ENCODE peak calls at places on chromosomes 11 and 22, in four cellular contexts. J is PC-3, F is fibroblast of lung, A is cardiac fibroblast. X is an unnamed sample.

GRCh38 chr22:23773247-23774113 is 831 bp downstream of the MMP11 start:
- DNase-seq in J (no peak), F (no peak), A (no peak), X (no peak)

GRCh38 chr11:79676396-79676795 is 235.6 kb upstream of the TENM4 start:
- DNase-seq in J (no peak), F (no peak), A (no peak), X (no peak)

GRCh38 chr11:60870276-60870675 is 2.9 kb downstream of the ZP1 start:
- DNase-seq in J (no peak), F (no peak), A (no peak), X (no peak)

GRCh38 chr11:60966867-60967266 is 4.6 kb upstream of the CD6 start:
- DNase-seq in J (no peak), F (no peak), A (no peak), X (no peak)

GRCh38 chr22:45205624-45205925 is 35.1 kb downstream of the KIAA0930 start:
- DNase-seq in J (no peak), F (no peak), A (no peak), X (no peak)

GRCh38 chr11:2675540-2675939 is 24.3 kb downstream of the KCNQ1OT1 start:
- DNase-seq in J (no peak), F (no peak), A (no peak), X (no peak)

GRCh38 chr22:46752286-46752685 is 10.2 kb upstream of the TBC1D22A start:
- DNase-seq in J (no peak), F (no peak), A (no peak), X (no peak)

GRCh38 chr11:94851864-94852581 is 83.9 kb downstream of the AMOTL1 start:
- DNase-seq in J (peak), F (no peak), A (no peak), X (no peak)

GRCh38 chr22:43262990-43263644 is 76.2 kb upstream of the TTLL12 start:
- DNase-seq in J (no peak), F (no peak), A (peak), X (peak)

GRCh38 chr11:95154514-95154913 is 64.9 kb downstream of the ENDOD1 start:
- DNase-seq in J (peak), F (peak), A (peak), X (peak)

GRCh38 chr11:82790723-82791487 is 57.2 kb upstream of the FAM181B start:
- DNase-seq in J (no peak), F (peak), A (peak), X (no peak)

GRCh38 chr22:23829845-23830372 is 8.9 kb downstream of the DERL3 start:
- DNase-seq in J (no peak), F (peak), A (peak), X (peak)

GRCh38 chr11:67466962-67467771 is 1.9 kb downstream of the TMEM134 start:
- DNase-seq in J (no peak), F (no peak), A (no peak), X (no peak)

GRCh38 chr11:126337472-126338241 is 17.8 kb upstream of the ST3GAL4 start:
- DNase-seq in J (no peak), F (no peak), A (no peak), X (no peak)

GRCh38 chr22:28600546-28601143 is 79.0 kb downstream of the TTC28 start:
- DNase-seq in J (peak), F (peak), A (peak), X (peak)

GRCh38 chr11:47485112-47485511 is 36.2 kb upstream of the RAPSN start:
- DNase-seq in J (no peak), F (no peak), A (no peak), X (no peak)

GRCh38 chr11:127859941-127860354 is 727.4 kb downstream of the ETS1 start:
- DNase-seq in J (peak), F (peak), A (no peak), X (no peak)

GRCh38 chr11:36469063-36469462 is 41.0 kb downstream of the TRAF6 start:
- DNase-seq in J (no peak), F (peak), A (no peak), X (no peak)

GRCh38 chr22:39315389-39315788 is 4.0 kb downstream of the RPL3 start:
- DNase-seq in J (no peak), F (no peak), A (peak), X (no peak)
- H3K4me3 ChIP-seq in J (peak), F (peak), A (peak), X (peak)

GRCh38 chr22:37546436-37547248 is 13.6 kb upstream of the CDC42EP1 start:
- DNase-seq in J (no peak), F (peak), A (peak), X (peak)

GRCh38 chr22:37552560-37553163 is 7.6 kb upstream of the CDC42EP1 start:
- DNase-seq in J (no peak), F (peak), A (peak), X (peak)

GRCh38 chr22:37551981-37552380 is 8.3 kb upstream of the CDC42EP1 start:
- DNase-seq in J (no peak), F (no peak), A (no peak), X (no peak)

GRCh38 chr22:37547249-37547741 is 13.0 kb upstream of the CDC42EP1 start:
- DNase-seq in J (no peak), F (no peak), A (peak), X (peak)

DNA sequence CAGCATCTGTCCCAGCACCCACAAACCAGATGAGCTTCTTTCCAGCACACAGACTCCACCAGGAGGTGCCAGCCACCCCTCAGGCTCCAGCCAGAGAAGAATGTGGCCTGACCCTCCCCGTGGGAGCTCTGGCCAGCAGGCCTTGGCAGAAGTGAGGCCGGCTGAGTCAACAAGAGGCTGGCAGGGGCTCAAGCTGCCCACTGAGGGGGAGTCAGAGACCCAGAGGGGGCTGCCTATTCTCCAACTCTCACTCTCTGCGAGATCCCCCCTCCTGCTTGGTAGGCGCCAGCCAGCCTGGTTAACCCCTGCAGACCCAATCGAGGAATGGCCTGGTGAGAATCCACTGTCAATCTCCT is 10.6 kb upstream of the CDC42EP1 start:
- DNase-seq in J (no peak), F (peak), A (peak), X (peak)
- TF ChIP-seq CTCF in J (peak), F (peak), A (peak), X (peak)

GRCh38 chr22:26360169-26360885 is 68.7 kb upstream of the ASPHD2 start:
- DNase-seq in J (peak), F (peak), A (peak), X (peak)
- H3K4me3 ChIP-seq in J (peak), F (no peak), A (no peak), X (peak)

GRCh38 chr22:49823289-49824045 is 4.2 kb downstream of the BRD1 start:
- DNase-seq in J (no peak), F (no peak), A (no peak), X (no peak)

GRCh38 chr22:49824936-49825335 is 2.7 kb downstream of the BRD1 start:
- DNase-seq in J (no peak), F (no peak), A (no peak), X (no peak)

GRCh38 chr22:49824185-49824925 is 3.3 kb downstream of the BRD1 start:
- DNase-seq in J (no peak), F (no peak), A (no peak), X (no peak)

GRCh38 chr22:49817359-49817758 is 10.3 kb downstream of the BRD1 start:
- DNase-seq in J (no peak), F (no peak), A (no peak), X (no peak)

GRCh38 chr22:49820984-49821383 is 6.7 kb downstream of the BRD1 start:
- DNase-seq in J (no peak), F (no peak), A (no peak), X (no peak)
- TF ChIP-seq CTCF in J (no peak), F (peak), A (no peak), X (no peak)

DNA sequence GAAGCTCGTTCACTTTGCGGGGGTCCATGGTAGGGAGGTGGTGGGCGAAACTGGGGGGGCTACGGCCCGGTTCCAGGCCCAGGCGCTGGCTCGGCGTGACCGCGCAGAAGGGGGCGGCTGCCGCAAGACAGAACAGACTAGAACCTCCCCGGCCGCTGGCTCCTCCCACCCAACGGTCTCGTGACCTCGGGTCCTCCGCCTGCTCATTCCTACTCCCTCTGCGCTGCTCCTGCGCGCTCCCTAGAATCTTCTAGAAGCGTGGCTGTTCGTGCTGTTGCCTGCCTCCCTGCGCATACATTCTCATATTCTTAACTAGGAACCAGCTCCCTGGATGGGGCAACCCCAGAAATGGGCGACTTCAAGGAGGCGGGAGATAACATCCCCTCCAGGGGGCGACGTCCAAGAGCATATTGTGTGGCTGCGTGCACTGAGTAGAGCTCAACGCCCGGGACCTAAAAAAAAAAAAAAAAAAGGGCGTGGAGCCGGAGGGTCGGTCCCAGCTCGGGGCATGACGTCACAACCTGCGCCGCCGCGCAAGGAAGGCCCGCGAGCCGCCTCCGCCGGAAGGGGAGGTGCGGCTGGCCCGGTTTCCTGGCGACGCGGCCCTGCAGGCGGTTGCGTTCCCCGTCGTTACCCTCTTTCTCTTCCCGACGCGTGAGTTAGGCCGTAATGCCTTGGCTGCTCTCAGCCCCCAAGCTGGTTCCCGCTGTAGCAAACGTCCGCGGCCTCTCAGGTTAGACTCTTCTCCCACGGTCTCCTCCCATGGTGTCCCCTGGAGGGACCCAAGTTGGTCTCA is at the start of the genes ST13 and XPNPEP3:
- DNase-seq in J (peak), F (peak), A (peak), X (peak)
- H3K4me3 ChIP-seq in J (peak), F (peak), A (peak), X (peak)

GRCh38 chr11:108341654-108342053 is 118.8 kb downstream of the ATM start:
- DNase-seq in J (no peak), F (no peak), A (no peak), X (no peak)

GRCh38 chr11:108343714-108344113 is 120.8 kb downstream of the ATM start:
- DNase-seq in J (no peak), F (no peak), A (no peak), X (no peak)

GRCh38 chr11:108340958-108341357 is 118.1 kb downstream of the ATM start:
- DNase-seq in J (peak), F (no peak), A (no peak), X (no peak)

GRCh38 chr11:108346451-108346850 is 120.9 kb downstream of the C11orf65 start:
- DNase-seq in J (no peak), F (no peak), A (no peak), X (no peak)

GRCh38 chr11:108345767-108346166 is 121.6 kb downstream of the C11orf65 start:
- DNase-seq in J (no peak), F (no peak), A (no peak), X (no peak)
- TF ChIP-seq CTCF in J (no peak), F (no peak), A (no peak), X (no peak)

GRCh38 chr11:13009921-13010736 is 1.0 kb downstream of the RASSF10 start:
- DNase-seq in J (no peak), F (peak), A (no peak), X (no peak)

GRCh38 chr11:13013054-13013488 is 4.0 kb downstream of the RASSF10 start:
- DNase-seq in J (no peak), F (no peak), A (no peak), X (no peak)

GRCh38 chr11:13012037-13012693 is 3.0 kb downstream of the RASSF10 start:
- DNase-seq in J (no peak), F (peak), A (peak), X (no peak)

GRCh38 chr11:13010737-13011342 is 1.7 kb downstream of the RASSF10 start:
- DNase-seq in J (no peak), F (peak), A (no peak), X (no peak)

GRCh38 chr11:13011366-13012036 is 2.4 kb downstream of the RASSF10 start:
- DNase-seq in J (no peak), F (no peak), A (no peak), X (no peak)
- H3K4me3 ChIP-seq in J (no peak), F (no peak), A (no peak), X (no peak)

DNA sequence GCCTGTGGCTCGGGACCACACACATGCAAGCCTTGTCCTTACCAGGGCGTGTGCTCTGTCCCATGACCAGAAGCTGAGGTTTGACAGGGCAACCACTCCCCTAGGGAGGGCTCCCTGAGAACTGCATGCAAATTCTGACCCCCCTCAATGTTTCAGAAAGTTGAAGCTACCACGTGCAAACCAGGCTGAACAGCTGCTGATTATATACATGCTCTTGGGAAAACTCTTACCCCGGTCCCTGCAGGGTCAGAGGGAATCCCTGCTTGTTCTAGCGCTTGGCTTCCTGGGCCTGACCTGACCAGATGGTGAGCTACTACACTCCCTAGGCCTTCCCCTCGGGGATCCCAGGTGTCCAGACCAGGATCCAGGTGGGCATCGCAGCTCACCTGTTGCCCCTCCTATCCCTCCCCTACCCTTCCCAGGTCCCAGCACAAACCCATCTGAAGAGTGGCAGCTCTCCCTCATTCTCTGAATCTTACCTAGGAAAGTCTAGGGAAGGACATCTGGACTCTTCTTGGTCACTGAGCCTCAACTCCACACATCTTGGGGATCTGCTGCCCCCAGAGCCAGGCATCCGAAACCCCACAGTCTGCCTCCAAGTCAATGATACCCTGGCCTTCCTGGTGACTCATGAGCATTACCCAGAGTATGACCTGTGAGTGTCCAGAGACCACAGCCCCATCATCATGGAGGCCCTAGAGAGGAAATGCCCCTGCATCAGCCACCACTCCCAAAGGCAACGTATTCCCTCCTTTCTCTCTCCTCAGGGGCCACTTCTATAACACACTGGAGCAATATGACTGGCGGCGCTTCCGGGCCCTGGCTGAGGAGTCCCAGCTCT is 61.5 kb downstream of the BTG4 start:
- DNase-seq in J (no peak), F (peak), A (no peak), X (no peak)
- TF ChIP-seq CTCF in J (no peak), F (no peak), A (no peak), X (no peak)

X was measured in fibroblast of villous mesenchyme.